ENCODE peak calls at places on chromosomes 2 and 18, in ten cellular contexts. One of them, this sample, is unnamed.

GRCh38 chr2:127618551-127618950 is 27.4 kb upstream of the GPR17 start:
- DNase-seq in endothelial cell: no peak
- DNase-seq in activated B cell treated with CpG ODN at 0.5 μM for 24 hours: no peak
- DNase-seq in Calu3: no peak
- DNase-seq in mesothelial cell of epicardium: no peak
- DNase-seq in RWPE1: no peak
- DNase-seq in MM.1S: no peak
- DNase-seq in CD8-positive, alpha-beta T cell: no peak
- DNase-seq in heart right ventricle: no peak
- DNase-seq in adrenal gland: peak; percentile 15
- DNase-seq in this sample: peak; percentile 8

GRCh38 chr18:44681039-44681595 is 429 bp downstream of the SETBP1 start:
- DNase-seq in activated B cell treated with CpG ODN at 0.5 μM for 24 hours: no peak
- DNase-seq in MM.1S: no peak
- DNase-seq in heart right ventricle: no peak
- DNase-seq in Calu3: no peak
- DNase-seq in endothelial cell: no peak
- DNase-seq in adrenal gland: no peak
- DNase-seq in RWPE1: no peak
- DNase-seq in CD8-positive, alpha-beta T cell: no peak
- DNase-seq in mesothelial cell of epicardium: no peak
- DNase-seq in this sample: no peak

GRCh38 chr18:76943542-76944339 is 121.4 kb downstream of the ZNF236 start:
- DNase-seq in heart right ventricle: no peak
- DNase-seq in CD8-positive, alpha-beta T cell: no peak
- DNase-seq in mesothelial cell of epicardium: no peak
- DNase-seq in Calu3: no peak
- DNase-seq in adrenal gland: no peak
- DNase-seq in activated B cell treated with CpG ODN at 0.5 μM for 24 hours: no peak
- DNase-seq in RWPE1: no peak
- DNase-seq in endothelial cell: no peak
- DNase-seq in MM.1S: no peak
- DNase-seq in this sample: no peak

GRCh38 chr2:187461294-187462261 is 13.5 kb upstream of the CALCRL start:
- DNase-seq in MM.1S: no peak
- DNase-seq in heart right ventricle: peak; percentile 18
- DNase-seq in CD8-positive, alpha-beta T cell: no peak
- DNase-seq in Calu3: no peak
- DNase-seq in RWPE1: no peak
- DNase-seq in endothelial cell: peak; percentile 45
- DNase-seq in activated B cell treated with CpG ODN at 0.5 μM for 24 hours: no peak
- DNase-seq in adrenal gland: peak; percentile 74
- DNase-seq in mesothelial cell of epicardium: no peak
- DNase-seq in this sample: no peak

GRCh38 chr18:51622676-51623075 is 425.2 kb upstream of the MEX3C start:
- DNase-seq in Calu3: no peak
- DNase-seq in adrenal gland: no peak
- DNase-seq in mesothelial cell of epicardium: no peak
- DNase-seq in heart right ventricle: no peak
- DNase-seq in CD8-positive, alpha-beta T cell: no peak
- DNase-seq in RWPE1: no peak
- DNase-seq in activated B cell treated with CpG ODN at 0.5 μM for 24 hours: no peak
- DNase-seq in MM.1S: no peak
- DNase-seq in endothelial cell: no peak
- DNase-seq in this sample: no peak

GRCh38 chr2:40719414-40719813 is 267.5 kb upstream of the SLC8A1 start:
- DNase-seq in adrenal gland: no peak
- DNase-seq in activated B cell treated with CpG ODN at 0.5 μM for 24 hours: no peak
- DNase-seq in MM.1S: no peak
- DNase-seq in mesothelial cell of epicardium: no peak
- DNase-seq in CD8-positive, alpha-beta T cell: no peak
- DNase-seq in heart right ventricle: no peak
- DNase-seq in RWPE1: no peak
- DNase-seq in Calu3: no peak
- DNase-seq in endothelial cell: no peak
- DNase-seq in this sample: no peak

GRCh38 chr2:20396356-20397000 is 45.8 kb upstream of the PUM2 start:
- DNase-seq in CD8-positive, alpha-beta T cell: no peak
- DNase-seq in Calu3: no peak
- DNase-seq in adrenal gland: no peak
- DNase-seq in heart right ventricle: no peak
- DNase-seq in activated B cell treated with CpG ODN at 0.5 μM for 24 hours: no peak
- DNase-seq in MM.1S: no peak
- DNase-seq in RWPE1: no peak
- DNase-seq in endothelial cell: no peak
- DNase-seq in mesothelial cell of epicardium: no peak
- DNase-seq in this sample: no peak

GRCh38 chr18:49399003-49399402 is 61.4 kb downstream of the DYM start:
- DNase-seq in heart right ventricle: no peak
- DNase-seq in endothelial cell: peak; percentile 9
- DNase-seq in activated B cell treated with CpG ODN at 0.5 μM for 24 hours: no peak
- DNase-seq in RWPE1: no peak
- DNase-seq in mesothelial cell of epicardium: no peak
- DNase-seq in adrenal gland: peak; percentile 62
- DNase-seq in CD8-positive, alpha-beta T cell: no peak
- DNase-seq in Calu3: no peak
- DNase-seq in MM.1S: no peak
- DNase-seq in this sample: no peak

GRCh38 chr2:10196275-10196892 is 73.8 kb downstream of the RRM2 start:
- DNase-seq in MM.1S: no peak
- DNase-seq in endothelial cell: no peak
- DNase-seq in Calu3: no peak
- DNase-seq in activated B cell treated with CpG ODN at 0.5 μM for 24 hours: no peak
- DNase-seq in RWPE1: no peak
- DNase-seq in mesothelial cell of epicardium: no peak
- DNase-seq in CD8-positive, alpha-beta T cell: no peak
- DNase-seq in adrenal gland: no peak
- DNase-seq in heart right ventricle: no peak
- DNase-seq in this sample: no peak

GRCh38 chr2:5926896-5927512 is 234.8 kb downstream of the SOX11 start:
- DNase-seq in activated B cell treated with CpG ODN at 0.5 μM for 24 hours: no peak
- DNase-seq in MM.1S: no peak
- DNase-seq in RWPE1: no peak
- DNase-seq in endothelial cell: no peak
- DNase-seq in mesothelial cell of epicardium: no peak
- DNase-seq in adrenal gland: no peak
- DNase-seq in CD8-positive, alpha-beta T cell: no peak
- DNase-seq in heart right ventricle: no peak
- DNase-seq in Calu3: no peak
- DNase-seq in this sample: no peak

GRCh38 chr18:2992995-2993877 is 19.7 kb downstream of the LPIN2 start:
- DNase-seq in mesothelial cell of epicardium: no peak
- DNase-seq in adrenal gland: no peak
- DNase-seq in MM.1S: no peak
- DNase-seq in endothelial cell: no peak
- DNase-seq in RWPE1: no peak
- DNase-seq in heart right ventricle: no peak
- DNase-seq in CD8-positive, alpha-beta T cell: no peak
- DNase-seq in activated B cell treated with CpG ODN at 0.5 μM for 24 hours: no peak
- DNase-seq in Calu3: no peak
- DNase-seq in this sample: no peak

GRCh38 chr2:111634995-111635538 is 248.9 kb downstream of the ANAPC1 start:
- DNase-seq in Calu3: no peak
- DNase-seq in MM.1S: no peak
- DNase-seq in heart right ventricle: no peak
- DNase-seq in mesothelial cell of epicardium: no peak
- DNase-seq in activated B cell treated with CpG ODN at 0.5 μM for 24 hours: no peak
- DNase-seq in CD8-positive, alpha-beta T cell: no peak
- DNase-seq in adrenal gland: no peak
- DNase-seq in RWPE1: no peak
- DNase-seq in endothelial cell: no peak
- DNase-seq in this sample: no peak

GRCh38 chr2:177419274-177419673 is 26.7 kb downstream of the AGPS start:
- DNase-seq in Calu3: no peak
- DNase-seq in MM.1S: no peak
- DNase-seq in CD8-positive, alpha-beta T cell: no peak
- DNase-seq in endothelial cell: no peak
- DNase-seq in mesothelial cell of epicardium: no peak
- DNase-seq in heart right ventricle: no peak
- DNase-seq in adrenal gland: no peak
- DNase-seq in RWPE1: peak; percentile 59
- DNase-seq in activated B cell treated with CpG ODN at 0.5 μM for 24 hours: no peak
- DNase-seq in this sample: no peak

GRCh38 chr2:164782323-164782722 is 59.3 kb downstream of the COBLL1 start:
- DNase-seq in RWPE1: peak; percentile 30
- DNase-seq in CD8-positive, alpha-beta T cell: no peak
- DNase-seq in mesothelial cell of epicardium: no peak
- DNase-seq in Calu3: no peak
- DNase-seq in heart right ventricle: no peak
- DNase-seq in endothelial cell: no peak
- DNase-seq in activated B cell treated with CpG ODN at 0.5 μM for 24 hours: no peak
- DNase-seq in MM.1S: no peak
- DNase-seq in adrenal gland: no peak
- DNase-seq in this sample: no peak

GRCh38 chr18:1034971-1035370 is 130.3 kb downstream of the ADCYAP1 start:
- DNase-seq in activated B cell treated with CpG ODN at 0.5 μM for 24 hours: no peak
- DNase-seq in mesothelial cell of epicardium: no peak
- DNase-seq in MM.1S: no peak
- DNase-seq in heart right ventricle: no peak
- DNase-seq in RWPE1: no peak
- DNase-seq in CD8-positive, alpha-beta T cell: no peak
- DNase-seq in endothelial cell: no peak
- DNase-seq in adrenal gland: no peak
- DNase-seq in Calu3: no peak
- DNase-seq in this sample: no peak

GRCh38 chr18:36302676-36303075 is 5.2 kb downstream of the FHOD3 start:
- DNase-seq in endothelial cell: no peak
- DNase-seq in CD8-positive, alpha-beta T cell: no peak
- DNase-seq in mesothelial cell of epicardium: no peak
- DNase-seq in Calu3: no peak
- DNase-seq in activated B cell treated with CpG ODN at 0.5 μM for 24 hours: no peak
- DNase-seq in heart right ventricle: no peak
- DNase-seq in RWPE1: no peak
- DNase-seq in adrenal gland: no peak
- DNase-seq in MM.1S: no peak
- DNase-seq in this sample: no peak

GRCh38 chr2:57698935-57699449 is 347.6 kb upstream of the VRK2 start:
- DNase-seq in MM.1S: peak; percentile 71
- DNase-seq in adrenal gland: no peak
- DNase-seq in heart right ventricle: no peak
- DNase-seq in Calu3: no peak
- DNase-seq in CD8-positive, alpha-beta T cell: no peak
- DNase-seq in RWPE1: no peak
- DNase-seq in activated B cell treated with CpG ODN at 0.5 μM for 24 hours: no peak
- DNase-seq in mesothelial cell of epicardium: no peak
- DNase-seq in endothelial cell: no peak
- DNase-seq in this sample: no peak

GRCh38 chr2:57696016-57696415 is 350.6 kb upstream of the VRK2 start:
- DNase-seq in adrenal gland: peak; percentile 52
- DNase-seq in endothelial cell: no peak
- DNase-seq in Calu3: peak; percentile 46
- DNase-seq in RWPE1: peak; percentile 66
- DNase-seq in mesothelial cell of epicardium: no peak
- DNase-seq in CD8-positive, alpha-beta T cell: no peak
- DNase-seq in heart right ventricle: no peak
- DNase-seq in activated B cell treated with CpG ODN at 0.5 μM for 24 hours: no peak
- DNase-seq in MM.1S: no peak
- DNase-seq in this sample: no peak

GRCh38 chr2:57703407-57703806 is 343.2 kb upstream of the VRK2 start:
- DNase-seq in activated B cell treated with CpG ODN at 0.5 μM for 24 hours: no peak
- DNase-seq in endothelial cell: no peak
- DNase-seq in CD8-positive, alpha-beta T cell: no peak
- DNase-seq in heart right ventricle: no peak
- DNase-seq in RWPE1: no peak
- DNase-seq in Calu3: no peak
- DNase-seq in adrenal gland: no peak
- DNase-seq in mesothelial cell of epicardium: no peak
- DNase-seq in MM.1S: no peak
- DNase-seq in this sample: no peak

GRCh38 chr2:57701391-57701791 is 345.2 kb upstream of the VRK2 start:
- DNase-seq in endothelial cell: no peak
- DNase-seq in adrenal gland: no peak
- DNase-seq in mesothelial cell of epicardium: no peak
- DNase-seq in activated B cell treated with CpG ODN at 0.5 μM for 24 hours: no peak
- DNase-seq in CD8-positive, alpha-beta T cell: no peak
- DNase-seq in heart right ventricle: no peak
- DNase-seq in Calu3: no peak
- DNase-seq in MM.1S: no peak
- DNase-seq in RWPE1: no peak
- DNase-seq in this sample: no peak
- TF ChIP-seq CTCF in endothelial cell: no peak
- TF ChIP-seq CTCF in adrenal gland: no peak
- TF ChIP-seq CTCF in mesothelial cell of epicardium: no peak
- TF ChIP-seq CTCF in activated B cell treated with CpG ODN at 0.5 μM for 24 hours: no peak
- TF ChIP-seq CTCF in CD8-positive, alpha-beta T cell: no peak
- TF ChIP-seq CTCF in heart right ventricle: no peak
- TF ChIP-seq CTCF in Calu3: no peak
- TF ChIP-seq CTCF in MM.1S: no peak
- TF ChIP-seq CTCF in RWPE1: no peak
- TF ChIP-seq CTCF in this sample: no peak

GRCh38 chr2:99725810-99726209 is 236.0 kb upstream of the REV1 start:
- DNase-seq in heart right ventricle: no peak
- DNase-seq in RWPE1: no peak
- DNase-seq in endothelial cell: no peak
- DNase-seq in activated B cell treated with CpG ODN at 0.5 μM for 24 hours: no peak
- DNase-seq in adrenal gland: no peak
- DNase-seq in MM.1S: no peak
- DNase-seq in mesothelial cell of epicardium: no peak
- DNase-seq in CD8-positive, alpha-beta T cell: no peak
- DNase-seq in Calu3: no peak
- DNase-seq in this sample: no peak
- TF ChIP-seq CTCF in heart right ventricle: peak; percentile 42
- TF ChIP-seq CTCF in RWPE1: no peak
- TF ChIP-seq CTCF in endothelial cell: no peak
- TF ChIP-seq CTCF in activated B cell treated with CpG ODN at 0.5 μM for 24 hours: no peak
- TF ChIP-seq CTCF in adrenal gland: peak; percentile 49
- TF ChIP-seq CTCF in MM.1S: no peak
- TF ChIP-seq CTCF in mesothelial cell of epicardium: peak; percentile 21
- TF ChIP-seq CTCF in CD8-positive, alpha-beta T cell: no peak
- TF ChIP-seq CTCF in Calu3: no peak
- TF ChIP-seq CTCF in this sample: no peak

GRCh38 chr2:85181093-85181685 is 48.0 kb downstream of the TCF7L1 start:
- DNase-seq in activated B cell treated with CpG ODN at 0.5 μM for 24 hours: no peak
- DNase-seq in MM.1S: no peak
- DNase-seq in CD8-positive, alpha-beta T cell: no peak
- DNase-seq in mesothelial cell of epicardium: no peak
- DNase-seq in RWPE1: no peak
- DNase-seq in endothelial cell: peak; percentile 45
- DNase-seq in adrenal gland: no peak
- DNase-seq in heart right ventricle: no peak
- DNase-seq in Calu3: peak; percentile 33
- DNase-seq in this sample: no peak
- TF ChIP-seq CTCF in activated B cell treated with CpG ODN at 0.5 μM for 24 hours: no peak
- TF ChIP-seq CTCF in MM.1S: peak; percentile 3
- TF ChIP-seq CTCF in CD8-positive, alpha-beta T cell: no peak
- TF ChIP-seq CTCF in mesothelial cell of epicardium: no peak
- TF ChIP-seq CTCF in RWPE1: no peak
- TF ChIP-seq CTCF in endothelial cell: no peak
- TF ChIP-seq CTCF in adrenal gland: no peak
- TF ChIP-seq CTCF in heart right ventricle: no peak
- TF ChIP-seq CTCF in Calu3: no peak
- TF ChIP-seq CTCF in this sample: no peak

DNA sequence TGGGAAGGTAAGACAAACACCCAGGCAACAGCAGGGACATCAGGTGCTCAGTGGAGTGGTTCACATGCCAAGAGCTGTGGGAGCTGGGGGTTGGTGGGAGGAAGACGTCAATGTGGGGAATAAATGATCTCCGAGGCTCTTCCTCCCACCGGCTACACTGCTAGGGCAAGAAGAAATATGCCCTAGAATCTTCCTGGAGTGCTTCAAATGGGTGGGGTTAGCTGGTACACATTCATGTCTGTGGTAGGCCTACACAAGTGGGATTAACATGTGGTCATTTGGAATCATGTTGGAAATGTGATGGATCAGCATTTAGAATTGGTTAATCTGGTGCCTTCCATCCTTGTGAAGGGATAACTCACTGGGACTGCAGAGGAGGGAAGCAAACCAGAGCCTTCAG is 12.4 kb upstream of the ZFP36L2 start:
- DNase-seq in endothelial cell: no peak
- DNase-seq in MM.1S: no peak
- DNase-seq in heart right ventricle: no peak
- DNase-seq in mesothelial cell of epicardium: no peak
- DNase-seq in adrenal gland: no peak
- DNase-seq in activated B cell treated with CpG ODN at 0.5 μM for 24 hours: no peak
- DNase-seq in RWPE1: no peak
- DNase-seq in CD8-positive, alpha-beta T cell: no peak
- DNase-seq in Calu3: no peak
- DNase-seq in this sample: no peak
- TF ChIP-seq CTCF in endothelial cell: no peak
- TF ChIP-seq CTCF in MM.1S: no peak
- TF ChIP-seq CTCF in heart right ventricle: no peak
- TF ChIP-seq CTCF in mesothelial cell of epicardium: no peak
- TF ChIP-seq CTCF in adrenal gland: no peak
- TF ChIP-seq CTCF in activated B cell treated with CpG ODN at 0.5 μM for 24 hours: no peak
- TF ChIP-seq CTCF in RWPE1: no peak
- TF ChIP-seq CTCF in CD8-positive, alpha-beta T cell: no peak
- TF ChIP-seq CTCF in Calu3: no peak
- TF ChIP-seq CTCF in this sample: no peak